ENCODE peak calls at places on chromosomes 12 and 14, in eight cellular contexts. K, G, V, C, B, I, P and E are unnamed samples.

GRCh38 chr12:96327346-96327745 is 72.9 kb downstream of the CDK17 start:
- DNase-seq in I (no peak), G (no peak), P (no peak), C (no peak), K (no peak), V (no peak), B (no peak), E (no peak)

GRCh38 chr12:107374136-107374535 is 280.8 kb upstream of the CRY1 start:
- DNase-seq in P (no peak), G (no peak), K (no peak), V (no peak), B (no peak), I (no peak), C (no peak), E (no peak)

GRCh38 chr14:59482471-59483331 is 1.5 kb downstream of the L3HYPDH start:
- DNase-seq in C (peak; percentile 56), I (no peak), V (peak; percentile 93), B (no peak), P (no peak), G (peak; percentile 88), K (no peak), E (no peak)

GRCh38 chr14:65290830-65291229 is 121.7 kb upstream of the FUT8 start:
- DNase-seq in P (no peak), B (peak; percentile 50), V (peak; percentile 94), C (peak; percentile 66), I (no peak), K (no peak), G (peak; percentile 71), E (no peak)

GRCh38 chr12:32789446-32789845 is 33.7 kb upstream of the YARS2 start:
- DNase-seq in I (no peak), P (no peak), V (no peak), C (no peak), K (no peak), G (no peak), B (no peak), E (no peak)

GRCh38 chr14:41636492-41637392 is 30.1 kb downstream of the LRFN5 start:
- DNase-seq in I (no peak), B (no peak), K (no peak), C (no peak), V (no peak), P (no peak), G (peak; percentile 65), E (no peak)

GRCh38 chr12:96400631-96401060 is 407 bp upstream of the CDK17 start:
- DNase-seq in I (no peak), K (peak; percentile 20), P (no peak), V (no peak), G (peak; percentile 71), C (no peak), B (no peak), E (no peak)

GRCh38 chr14:57747036-57747435 is 118.9 kb downstream of the SLC35F4 start:
- DNase-seq in P (no peak), G (no peak), V (no peak), K (no peak), C (peak; percentile 11), I (no peak), B (no peak), E (no peak)

GRCh38 chr12:132196038-132196872 is 52.0 kb downstream of the NOC4L start:
- DNase-seq in P (no peak), V (no peak), C (no peak), I (no peak), B (no peak), K (no peak), G (peak; percentile 5), E (no peak)

GRCh38 chr12:11863478-11863906 is 207.2 kb upstream of the BCL2L14 start:
- DNase-seq in C (no peak), K (no peak), V (peak; percentile 48), P (no peak), G (no peak), B (no peak), I (no peak), E (no peak)

GRCh38 chr12:49698619-49699545 is 8.3 kb downstream of the FMNL3 start:
- DNase-seq in C (no peak), K (peak; percentile 82), G (peak; percentile 67), I (no peak), B (peak; percentile 48), V (peak; percentile 63), P (no peak), E (peak; percentile 94)

GRCh38 chr12:27906127-27906500 is 66.4 kb downstream of the PTHLH start:
- DNase-seq in K (no peak), G (no peak), V (no peak), I (no peak), P (no peak), C (no peak), B (no peak), E (no peak)

GRCh38 chr14:92513966-92514843 is 624 bp downstream of the RIN3 start:
- DNase-seq in K (no peak), B (no peak), I (no peak), P (peak; percentile 11), G (peak; percentile 28), V (peak; percentile 34), C (no peak), E (no peak)

GRCh38 chr12:50088577-50089335 is 3.6 kb downstream of the SMARCD1 start:
- DNase-seq in C (peak; percentile 61), K (peak; percentile 55), G (peak; percentile 53), I (no peak), V (no peak), B (no peak), P (peak; percentile 34), E (peak; percentile 24)

GRCh38 chr12:129049917-129050316 is 196.6 kb downstream of the GLT1D1 start:
- DNase-seq in V (no peak), K (no peak), G (no peak), B (no peak), P (no peak), C (no peak), I (no peak), E (no peak)

GRCh38 chr12:63302269-63302940 is 151.4 kb upstream of the AVPR1A start:
- DNase-seq in V (no peak), B (no peak), K (no peak), C (no peak), P (no peak), G (no peak), I (no peak), E (no peak)

GRCh38 chr12:92438641-92439396 is 264.0 kb upstream of the PLEKHG7 start:
- DNase-seq in I (no peak), K (no peak), C (no peak), B (no peak), G (no peak), P (no peak), V (peak; percentile 40), E (no peak)

GRCh38 chr12:104877107-104877705 is 80.9 kb downstream of the SLC41A2 start:
- DNase-seq in G (peak; percentile 65), K (peak; percentile 51), B (no peak), C (no peak), V (peak; percentile 49), P (peak; percentile 12), I (peak; percentile 50), E (no peak)

GRCh38 chr14:75539562-75540478 is 17.6 kb downstream of the BATF start:
- DNase-seq in V (no peak), C (no peak), K (no peak), G (no peak), P (peak; percentile 36), B (no peak), I (no peak), E (no peak)

GRCh38 chr14:104370256-104370870 is 209.2 kb upstream of the C14orf180 start:
- DNase-seq in B (no peak), P (no peak), I (no peak), G (no peak), K (no peak), C (no peak), V (no peak), E (no peak)

GRCh38 chr12:117155278-117156060 is 34.8 kb downstream of the FBXO21 start:
- DNase-seq in G (peak; percentile 37), P (peak; percentile 59), K (no peak), V (peak; percentile 6), B (peak; percentile 81), C (peak; percentile 23), I (peak; percentile 47), E (no peak)

GRCh38 chr12:122968104-122968503 is 1.8 kb upstream of the ABCB9 start:
- DNase-seq in C (no peak), K (no peak), V (no peak), I (no peak), G (no peak), B (no peak), P (no peak), E (no peak)

GRCh38 chr12:82359115-82359478 is 768 bp downstream of the METTL25 start:
- DNase-seq in G (no peak), V (peak; percentile 8), B (no peak), K (peak; percentile 33), P (no peak), C (no peak), I (no peak), E (peak; percentile 36)

GRCh38 chr14:89681086-89682018 is 264.3 kb upstream of the FOXN3 start:
- DNase-seq in K (peak; percentile 67), G (no peak), C (no peak), B (peak; percentile 52), V (no peak), P (no peak), I (no peak), E (peak; percentile 31)

GRCh38 chr12:49244161-49244560 is 20.7 kb upstream of the TUBA1C start:
- DNase-seq in K (no peak), I (no peak), P (no peak), B (no peak), V (peak; percentile 89), G (peak; percentile 85), C (no peak), E (peak; percentile 23)

GRCh38 chr12:69511870-69512269 is 41.7 kb downstream of the FRS2 start:
- DNase-seq in K (no peak), G (no peak), C (no peak), I (no peak), P (no peak), V (no peak), B (no peak), E (no peak)

GRCh38 chr12:14384783-14385638 is 19.5 kb downstream of the ATF7IP start:
- DNase-seq in K (peak; percentile 94), G (peak; percentile 97), V (peak; percentile 88), B (peak; percentile 27), I (no peak), C (peak; percentile 48), P (peak; percentile 25), E (no peak)

GRCh38 chr12:132356686-132357622 is 27.6 kb upstream of the GALNT9 start:
- DNase-seq in C (no peak), B (peak; percentile 2), P (no peak), V (peak; percentile 69), K (no peak), I (peak; percentile 72), G (peak; percentile 48), E (no peak)

GRCh38 chr12:111409403-111410228 is 3.9 kb downstream of the SH2B3 start:
- DNase-seq in P (no peak), V (peak; percentile 77), B (no peak), G (peak; percentile 90), C (no peak), K (peak; percentile 30), I (no peak), E (peak; percentile 78)

GRCh38 chr14:23831591-23831990 is 122.0 kb upstream of the DHRS4 start:
- DNase-seq in K (peak; percentile 3), B (no peak), I (no peak), C (no peak), P (no peak), G (no peak), V (no peak), E (no peak)

GRCh38 chr14:90535556-90535930 is 138.7 kb downstream of the CALM1 start:
- DNase-seq in G (no peak), C (no peak), B (no peak), V (no peak), I (no peak), P (no peak), K (no peak), E (no peak)

GRCh38 chr12:52622349-52622748 is 4.0 kb upstream of the KRT73 start:
- DNase-seq in V (no peak), G (no peak), I (peak; percentile 6), P (no peak), B (no peak), C (no peak), K (no peak), E (no peak)

GRCh38 chr12:78005094-78005492 is 174.4 kb downstream of the NAV3 start:
- DNase-seq in G (no peak), P (no peak), K (no peak), C (no peak), I (no peak), V (no peak), B (no peak), E (no peak)

GRCh38 chr12:90281156-90281868 is 572.7 kb upstream of the ATP2B1 start:
- DNase-seq in C (no peak), I (no peak), B (no peak), G (no peak), P (no peak), V (no peak), K (no peak), E (no peak)